ENCODE peak calls at places on chromosomes 13 and 19, in five cellular contexts. H, V, K, E and Z are unnamed samples.

GRCh38 chr13:29917573-29918091 is 67.2 kb upstream of the UBL3 start:
- DNase-seq in K (no peak), H (no peak), V (no peak), E (no peak), Z (no peak)

GRCh38 chr19:11047856-11048255 is 41.4 kb upstream of the LDLR start:
- DNase-seq in E (no peak), K (no peak), V (no peak), H (no peak), Z (no peak)

GRCh38 chr13:66994097-66994496 is 236.0 kb downstream of the PCDH9 start:
- DNase-seq in V (peak), E (peak), H (peak), K (peak), Z (no peak)

GRCh38 chr13:106496072-106496997 is 39.1 kb downstream of the EFNB2 start:
- DNase-seq in V (peak), E (no peak), K (no peak), H (no peak), Z (no peak)

GRCh38 chr19:2411709-2412108 is 15.7 kb downstream of the TIMM13 start:
- DNase-seq in V (no peak), K (no peak), E (no peak), H (no peak), Z (no peak)

GRCh38 chr13:99129951-99130350 is 70.7 kb upstream of the UBAC2 start:
- DNase-seq in E (no peak), H (no peak), K (no peak), V (no peak), Z (no peak)

GRCh38 chr13:99178636-99179035 is 22.0 kb upstream of the UBAC2 start:
- DNase-seq in V (no peak), E (no peak), K (no peak), H (no peak), Z (no peak)

GRCh38 chr19:3336680-3337523 is 29.5 kb upstream of the NFIC start:
- DNase-seq in H (no peak), E (peak), V (peak), K (peak), Z (peak)

GRCh38 chr19:17872251-17873001 is 681 bp downstream of the SLC5A5 start:
- DNase-seq in E (no peak), H (no peak), V (no peak), K (peak), Z (no peak)

GRCh38 chr19:56098731-56099577 is 22.1 kb downstream of the ZNF787 start:
- DNase-seq in E (no peak), H (no peak), K (no peak), V (no peak), Z (no peak)

GRCh38 chr13:50916701-50917184 is 7.2 kb downstream of the RNASEH2B start:
- DNase-seq in E (no peak), V (peak), K (peak), H (no peak), Z (no peak)

GRCh38 chr19:34996978-34997640 is 3.0 kb upstream of the GRAMD1A start:
- DNase-seq in K (no peak), E (no peak), V (no peak), H (no peak), Z (no peak)

GRCh38 chr13:24096659-24097058 is 63.9 kb upstream of the SPATA13 start:
- DNase-seq in E (no peak), K (no peak), V (no peak), H (no peak), Z (no peak)

GRCh38 chr19:6811906-6812305 is 39.4 kb downstream of the VAV1 start:
- DNase-seq in V (no peak), E (no peak), K (no peak), H (peak), Z (peak)

GRCh38 chr13:73336789-73337188 is 278.0 kb downstream of the KLF5 start:
- DNase-seq in V (no peak), H (peak), K (no peak), E (no peak), Z (no peak)

GRCh38 chr13:48116808-48117207 is 21.9 kb upstream of the MED4 start:
- DNase-seq in K (no peak), V (no peak), E (no peak), H (no peak), Z (no peak)

GRCh38 chr19:41357746-41358145 is 4.0 kb upstream of the TGFB1 start:
- DNase-seq in E (no peak), K (no peak), V (no peak), H (no peak), Z (no peak)

GRCh38 chr13:45121421-45121820 is 1.1 kb downstream of the GTF2F2 start:
- DNase-seq in V (no peak), K (no peak), E (no peak), H (peak), Z (no peak)

GRCh38 chr19:42309686-42310085 is 3.4 kb upstream of the TMEM145 start:
- DNase-seq in E (no peak), K (no peak), V (no peak), H (no peak), Z (no peak)

GRCh38 chr13:107258599-107259187 is 690.8 kb upstream of the ARGLU1 start:
- DNase-seq in K (no peak), V (no peak), E (no peak), H (peak), Z (no peak)

GRCh38 chr13:76778906-76779305 is 107.3 kb downstream of the KCTD12 start:
- DNase-seq in V (no peak), K (no peak), E (no peak), H (no peak), Z (no peak)

GRCh38 chr19:56076413-56076998 is 44.6 kb downstream of the ZNF787 start:
- DNase-seq in V (peak), K (peak), H (no peak), E (no peak), Z (no peak)

GRCh38 chr13:113557013-113557412 is 27.5 kb upstream of the TFDP1 start:
- DNase-seq in V (no peak), H (no peak), K (no peak), E (no peak), Z (no peak)

GRCh38 chr13:74148437-74148836 is 14.2 kb upstream of the KLF12 start:
- DNase-seq in E (no peak), K (no peak), H (no peak), V (no peak), Z (no peak)

DNA sequence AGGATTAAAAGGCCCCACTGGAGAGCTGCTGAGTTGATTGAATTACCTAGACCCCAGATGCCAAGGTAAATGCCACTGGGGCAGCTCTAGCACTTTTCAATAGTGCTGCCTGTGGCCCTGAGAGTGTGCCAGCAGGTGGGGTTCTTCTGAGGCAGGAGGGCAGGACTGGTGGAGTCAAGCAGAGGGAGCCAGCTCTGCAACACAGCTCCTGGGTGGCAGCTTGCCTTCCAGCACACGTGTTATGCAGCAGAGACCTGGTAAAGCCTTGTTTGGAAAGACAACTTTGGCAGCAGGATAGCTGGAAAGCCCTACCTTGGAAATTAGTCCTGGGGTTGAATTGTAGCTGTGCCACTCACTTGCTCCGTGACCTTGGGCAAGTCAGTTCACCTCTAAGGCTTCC is 306.6 kb downstream of the ATP8A2 start:
- DNase-seq in E (no peak), H (no peak), K (no peak), V (no peak), Z (no peak)
- TF ChIP-seq CTCF in E (no peak), H (peak), K (no peak), V (no peak), Z (no peak)

GRCh38 chr13:39956036-39956435 is 300.6 kb downstream of the COG6 start:
- DNase-seq in E (no peak), V (no peak), H (no peak), K (no peak), Z (no peak)

GRCh38 chr13:39960206-39960605 is 304.7 kb downstream of the COG6 start:
- DNase-seq in E (no peak), V (no peak), H (no peak), K (no peak), Z (no peak)

GRCh38 chr13:39957868-39958676 is 302.6 kb downstream of the COG6 start:
- DNase-seq in H (no peak), V (no peak), K (no peak), E (no peak), Z (no peak)

GRCh38 chr13:39961036-39961435 is 305.6 kb downstream of the COG6 start:
- DNase-seq in E (no peak), V (no peak), H (no peak), K (no peak), Z (no peak)

DNA sequence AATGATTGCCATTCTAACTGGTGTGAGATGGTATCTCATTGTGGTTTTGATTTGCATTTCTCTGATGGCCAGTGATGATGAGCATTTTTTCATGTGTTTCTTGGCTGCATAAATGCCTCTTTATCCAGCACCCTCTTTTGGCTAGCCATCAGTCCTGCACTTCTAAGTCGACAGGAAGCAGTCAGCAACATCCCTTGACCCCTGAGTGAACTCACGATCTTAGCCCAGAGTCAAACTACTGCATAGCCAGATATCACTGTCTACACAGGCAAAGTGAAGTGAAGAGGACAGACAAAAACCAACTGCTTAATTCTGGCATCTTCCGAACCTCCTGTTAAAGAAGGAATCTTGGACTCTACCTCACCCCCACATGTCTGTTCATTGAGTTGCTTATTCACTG is 304.0 kb downstream of the COG6 start:
- DNase-seq in K (no peak), H (no peak), E (no peak), V (no peak), Z (no peak)
- TF ChIP-seq CTCF in K (no peak), H (no peak), E (no peak), V (no peak), Z (no peak)

DNA sequence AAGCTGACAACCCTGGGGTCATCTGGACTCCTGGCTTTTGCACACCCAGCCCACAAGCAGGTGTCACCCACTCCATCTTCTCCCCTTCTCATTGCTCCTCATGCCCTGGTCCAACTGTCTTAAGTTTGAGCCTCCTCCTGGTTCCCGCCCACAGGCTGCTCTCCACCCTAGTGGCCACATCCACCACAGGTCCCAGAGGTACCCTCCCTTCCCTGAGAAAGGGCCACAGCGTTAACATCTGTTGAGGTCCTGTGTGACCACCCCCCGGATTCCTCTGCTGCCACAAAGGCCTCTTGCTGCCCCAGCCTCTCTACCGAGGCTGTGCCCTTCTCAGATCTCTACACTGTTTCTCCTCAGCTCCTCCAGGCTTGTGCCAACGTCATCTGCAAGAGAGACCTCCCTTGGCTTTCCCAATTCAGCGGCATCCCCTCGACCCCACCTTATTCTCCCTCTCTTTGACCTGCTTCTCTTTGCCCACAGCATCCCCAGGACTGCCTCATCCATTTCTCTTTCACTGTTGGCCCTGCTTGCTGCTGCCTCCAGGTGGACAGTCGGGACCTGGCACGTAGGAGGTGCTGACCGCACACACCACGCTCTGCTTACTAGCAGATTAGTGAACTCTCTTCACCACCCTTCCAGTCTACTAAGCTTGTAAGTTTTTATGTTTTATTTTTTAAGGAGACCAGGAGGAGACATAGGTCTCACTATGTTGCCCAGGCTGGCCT is 33.3 kb downstream of the SUGP2 start:
- DNase-seq in V (no peak), E (no peak), K (no peak), H (no peak), Z (no peak)
- TF ChIP-seq CTCF in V (no peak), E (no peak), K (no peak), H (peak), Z (peak)

DNA sequence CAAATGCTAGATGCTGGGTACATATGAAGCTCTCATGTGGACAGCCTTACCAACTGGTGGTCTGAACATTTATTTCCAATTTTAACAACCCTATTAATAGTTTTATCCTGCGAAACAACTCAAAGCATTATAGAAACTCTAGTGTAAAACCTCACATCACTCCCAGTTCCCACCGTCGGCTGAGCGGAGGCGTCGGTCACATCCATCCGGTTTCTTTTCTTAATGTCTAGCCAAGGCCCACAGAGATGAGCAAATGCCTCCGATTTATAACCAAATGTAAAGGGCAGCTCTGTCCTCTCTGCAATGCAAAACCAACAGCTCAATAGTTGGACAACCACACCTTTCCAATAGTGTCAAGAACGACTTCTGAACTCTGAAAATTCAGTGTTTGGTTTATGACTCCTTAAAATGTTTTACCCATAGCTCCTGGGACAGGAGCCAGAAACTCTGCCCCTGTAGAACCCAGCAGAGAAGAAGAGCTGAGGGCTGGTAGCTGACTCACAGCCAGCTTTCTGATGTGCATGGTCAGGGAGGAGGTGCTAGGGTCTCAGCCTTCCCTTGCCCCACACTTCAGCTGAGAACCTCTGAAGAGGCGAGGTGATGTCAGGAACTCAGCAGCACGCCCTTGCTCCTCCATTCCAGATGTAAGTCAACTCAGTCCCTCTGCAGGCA is 90.2 kb upstream of the UQCRFS1 start:
- DNase-seq in V (no peak), H (no peak), E (no peak), K (no peak), Z (no peak)
- TF ChIP-seq CTCF in V (no peak), H (no peak), E (no peak), K (no peak), Z (no peak)

GRCh38 chr19:28558783-28559182 is 654.2 kb downstream of the UQCRFS1 start:
- DNase-seq in H (no peak), K (no peak), E (no peak), V (no peak), Z (no peak)

GRCh38 chr19:28556371-28556770 is 656.6 kb downstream of the UQCRFS1 start:
- DNase-seq in K (no peak), H (no peak), E (no peak), V (no peak), Z (no peak)

GRCh38 chr19:28555317-28555716 is 657.6 kb downstream of the UQCRFS1 start:
- DNase-seq in H (no peak), V (no peak), E (no peak), K (no peak), Z (no peak)

GRCh38 chr19:28563964-28564914 is 648.7 kb downstream of the UQCRFS1 start:
- DNase-seq in K (no peak), E (no peak), H (no peak), V (no peak), Z (no peak)

DNA sequence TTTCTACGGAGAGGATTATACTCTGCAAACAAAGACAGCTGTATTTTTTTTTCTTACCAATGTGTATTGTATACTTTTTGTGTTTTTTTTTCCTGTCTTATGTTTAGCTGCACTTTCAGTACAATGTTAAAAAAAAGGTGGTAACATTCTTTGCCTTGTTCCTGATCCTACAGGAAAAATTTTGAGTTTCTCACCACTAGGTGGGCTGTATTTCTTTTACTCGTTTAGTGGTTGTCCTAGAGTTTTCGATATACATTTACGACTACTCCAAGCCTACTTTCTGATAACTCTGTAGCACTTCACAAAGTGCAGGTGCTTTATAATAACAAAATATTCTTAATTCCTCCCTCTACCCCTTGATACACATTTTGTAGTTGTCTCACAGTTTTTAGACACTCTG is 652.2 kb downstream of the UQCRFS1 start:
- DNase-seq in K (no peak), E (no peak), V (no peak), H (no peak), Z (no peak)
- TF ChIP-seq CTCF in K (no peak), E (no peak), V (no peak), H (no peak), Z (no peak)

GRCh38 chr13:109276261-109276660 is 510.1 kb downstream of the IRS2 start:
- DNase-seq in V (no peak), H (no peak), E (no peak), K (no peak), Z (no peak)

GRCh38 chr13:109275390-109275789 is 511.0 kb downstream of the IRS2 start:
- DNase-seq in V (no peak), H (no peak), K (no peak), E (no peak), Z (no peak)

GRCh38 chr13:109274188-109274821 is 512.1 kb downstream of the IRS2 start:
- DNase-seq in E (no peak), K (no peak), V (no peak), H (no peak), Z (no peak)

GRCh38 chr13:109273326-109273751 is 513.0 kb downstream of the IRS2 start:
- DNase-seq in H (peak), E (no peak), V (no peak), K (no peak), Z (no peak)

GRCh38 chr13:109275848-109276247 is 510.5 kb downstream of the IRS2 start:
- DNase-seq in E (no peak), K (peak), V (no peak), H (peak), Z (peak)
- TF ChIP-seq CTCF in E (no peak), K (no peak), V (no peak), H (peak), Z (peak)

GRCh38 chr19:50333235-50333736 is 4.1 kb upstream of the KCNC3 start:
- DNase-seq in E (peak), H (peak), V (peak), K (peak), Z (peak)
- TF ChIP-seq CTCF in E (no peak), H (no peak), V (no peak), K (no peak), Z (no peak)

GRCh38 chr19:45152504-45153338 is 8.1 kb downstream of the NKPD1 start:
- DNase-seq in V (peak), H (no peak), K (peak), E (no peak), Z (no peak)
- TF ChIP-seq CTCF in V (no peak), H (peak), K (no peak), E (no peak), Z (no peak)

GRCh38 chr19:58326914-58327726 is at the start of gene ZSCAN22:
- DNase-seq in K (peak), E (peak), H (peak), V (peak), Z (peak)

GRCh38 chr19:58326501-58326913 is 287 bp upstream of the ZSCAN22 start:
- DNase-seq in K (no peak), V (no peak), H (no peak), E (no peak), Z (no peak)

GRCh38 chr19:58330458-58330857 is 3.7 kb downstream of the ZSCAN22 start:
- DNase-seq in V (no peak), E (no peak), H (peak), K (no peak), Z (no peak)

GRCh38 chr19:58325623-58326022 is 1.2 kb upstream of the ZSCAN22 start:
- DNase-seq in V (no peak), E (no peak), H (peak), K (no peak), Z (no peak)

GRCh38 chr19:58328999-58329398 is 2.2 kb downstream of the ZSCAN22 start:
- DNase-seq in V (no peak), K (no peak), H (no peak), E (no peak), Z (no peak)
- TF ChIP-seq CTCF in V (no peak), K (no peak), H (peak), E (no peak), Z (peak)

DNA sequence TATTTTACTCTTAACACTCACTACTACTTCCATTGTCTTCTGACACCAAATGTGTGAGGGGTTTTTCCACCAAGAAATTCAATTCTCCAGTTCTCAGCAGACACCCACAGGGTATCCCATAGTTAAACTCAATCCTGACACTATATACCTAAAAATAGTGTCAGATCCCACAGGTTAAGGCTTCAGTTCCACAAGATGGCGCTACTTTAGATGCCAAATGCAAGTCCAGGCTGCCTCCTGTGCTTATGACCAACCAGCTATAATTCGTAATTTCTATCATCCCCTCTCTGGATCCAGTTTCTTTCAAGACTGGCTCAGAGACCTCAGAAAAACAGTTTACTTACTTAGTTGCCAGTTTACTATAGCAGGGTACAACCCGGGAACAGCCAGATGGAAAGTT is 1146.2 kb upstream of the SPRY2 start:
- DNase-seq in H (no peak), K (no peak), E (no peak), V (no peak), Z (peak)
- TF ChIP-seq CTCF in H (peak), K (no peak), E (no peak), V (no peak), Z (peak)